ENCODE peak calls at places on chromosomes 16 and 17, in four cellular contexts. One of them, this sample, is unnamed. For H3K4me1, the result is how much of the 10 kb centered on the place peaks cover.

GRCh38 chr17:16100737-16101400 is 101.2 kb downstream of the TTC19 start:
- DNase-seq in H1: no peak
- DNase-seq in RWPE2: no peak
- DNase-seq in cardiac muscle cell: peak
- DNase-seq in this sample: no peak

GRCh38 chr16:31487720-31488629 is 5.1 kb downstream of the SLC5A2 start:
- DNase-seq in H1: peak
- DNase-seq in RWPE2: no peak
- DNase-seq in cardiac muscle cell: peak
- DNase-seq in this sample: no peak

GRCh38 chr17:14442798-14443553 is 142.1 kb downstream of the HS3ST3B1 start:
- DNase-seq in H1: no peak
- DNase-seq in RWPE2: no peak
- DNase-seq in cardiac muscle cell: no peak
- DNase-seq in this sample: no peak

GRCh38 chr17:77375917-77376651 is 235.3 kb downstream of the SEC14L1 start:
- DNase-seq in H1: no peak
- DNase-seq in RWPE2: no peak
- DNase-seq in cardiac muscle cell: peak
- DNase-seq in this sample: no peak

GRCh38 chr17:47315451-47316266 is 8.1 kb upstream of the EFCAB13 start:
- DNase-seq in H1: no peak
- DNase-seq in RWPE2: no peak
- DNase-seq in cardiac muscle cell: peak
- DNase-seq in this sample: peak

GRCh38 chr17:75688209-75688771 is 21.2 kb downstream of the SAP30BP start:
- DNase-seq in H1: no peak
- DNase-seq in RWPE2: no peak
- DNase-seq in cardiac muscle cell: peak
- DNase-seq in this sample: no peak

GRCh38 chr17:34703533-34703932 is 124.2 kb downstream of the TMEM132E start:
- DNase-seq in H1: peak
- DNase-seq in RWPE2: no peak
- DNase-seq in cardiac muscle cell: peak
- DNase-seq in this sample: no peak

GRCh38 chr16:3646348-3646920 is 8.1 kb upstream of the DNASE1 start:
- DNase-seq in H1: peak
- DNase-seq in RWPE2: no peak
- DNase-seq in cardiac muscle cell: no peak
- DNase-seq in this sample: no peak

GRCh38 chr17:57677301-57677700 is 67.8 kb downstream of the CCDC182 start:
- DNase-seq in H1: peak
- DNase-seq in RWPE2: no peak
- DNase-seq in cardiac muscle cell: no peak
- DNase-seq in this sample: no peak

GRCh38 chr16:89564476-89565255 is 4.2 kb downstream of the RPL13 start:
- DNase-seq in H1: peak
- DNase-seq in RWPE2: no peak
- DNase-seq in cardiac muscle cell: no peak
- DNase-seq in this sample: no peak
- H3K4me1 ChIP-seq in H1: under half
- H3K4me1 ChIP-seq in RWPE2: under half
- H3K4me1 ChIP-seq in cardiac muscle cell: under half
- H3K4me1 ChIP-seq in this sample: under half

GRCh38 chr17:81044428-81044763 is 9.4 kb downstream of the BAIAP2 start:
- DNase-seq in H1: no peak
- DNase-seq in RWPE2: no peak
- DNase-seq in cardiac muscle cell: no peak
- DNase-seq in this sample: no peak
- H3K4me1 ChIP-seq in H1: under half
- H3K4me1 ChIP-seq in RWPE2: half or more
- H3K4me1 ChIP-seq in cardiac muscle cell: under half
- H3K4me1 ChIP-seq in this sample: half or more

GRCh38 chr16:19292186-19292585 is 6.7 kb downstream of the CLEC19A start:
- DNase-seq in H1: no peak
- DNase-seq in RWPE2: no peak
- DNase-seq in cardiac muscle cell: no peak
- DNase-seq in this sample: no peak
- H3K4me1 ChIP-seq in H1: under half
- H3K4me1 ChIP-seq in RWPE2: under half
- H3K4me1 ChIP-seq in cardiac muscle cell: under half
- H3K4me1 ChIP-seq in this sample: under half

GRCh38 chr16:67244387-67245188 is 2.7 kb downstream of the FHOD1 start:
- DNase-seq in H1: no peak
- DNase-seq in RWPE2: peak
- DNase-seq in cardiac muscle cell: peak
- DNase-seq in this sample: no peak
- H3K4me1 ChIP-seq in H1: under half
- H3K4me1 ChIP-seq in RWPE2: half or more
- H3K4me1 ChIP-seq in cardiac muscle cell: under half
- H3K4me1 ChIP-seq in this sample: under half

GRCh38 chr16:88778541-88779065 is 6.4 kb downstream of the PIEZO1 start:
- DNase-seq in H1: no peak
- DNase-seq in RWPE2: no peak
- DNase-seq in cardiac muscle cell: no peak
- DNase-seq in this sample: no peak

GRCh38 chr16:88782454-88783390 is 2.3 kb downstream of the PIEZO1 start:
- DNase-seq in H1: no peak
- DNase-seq in RWPE2: peak
- DNase-seq in cardiac muscle cell: peak
- DNase-seq in this sample: no peak

GRCh38 chr16:88781140-88782077 is 3.6 kb downstream of the PIEZO1 start:
- DNase-seq in H1: no peak
- DNase-seq in RWPE2: no peak
- DNase-seq in cardiac muscle cell: no peak
- DNase-seq in this sample: no peak

GRCh38 chr16:88779406-88780099 is 5.5 kb downstream of the PIEZO1 start:
- DNase-seq in H1: no peak
- DNase-seq in RWPE2: no peak
- DNase-seq in cardiac muscle cell: peak
- DNase-seq in this sample: no peak

DNA sequence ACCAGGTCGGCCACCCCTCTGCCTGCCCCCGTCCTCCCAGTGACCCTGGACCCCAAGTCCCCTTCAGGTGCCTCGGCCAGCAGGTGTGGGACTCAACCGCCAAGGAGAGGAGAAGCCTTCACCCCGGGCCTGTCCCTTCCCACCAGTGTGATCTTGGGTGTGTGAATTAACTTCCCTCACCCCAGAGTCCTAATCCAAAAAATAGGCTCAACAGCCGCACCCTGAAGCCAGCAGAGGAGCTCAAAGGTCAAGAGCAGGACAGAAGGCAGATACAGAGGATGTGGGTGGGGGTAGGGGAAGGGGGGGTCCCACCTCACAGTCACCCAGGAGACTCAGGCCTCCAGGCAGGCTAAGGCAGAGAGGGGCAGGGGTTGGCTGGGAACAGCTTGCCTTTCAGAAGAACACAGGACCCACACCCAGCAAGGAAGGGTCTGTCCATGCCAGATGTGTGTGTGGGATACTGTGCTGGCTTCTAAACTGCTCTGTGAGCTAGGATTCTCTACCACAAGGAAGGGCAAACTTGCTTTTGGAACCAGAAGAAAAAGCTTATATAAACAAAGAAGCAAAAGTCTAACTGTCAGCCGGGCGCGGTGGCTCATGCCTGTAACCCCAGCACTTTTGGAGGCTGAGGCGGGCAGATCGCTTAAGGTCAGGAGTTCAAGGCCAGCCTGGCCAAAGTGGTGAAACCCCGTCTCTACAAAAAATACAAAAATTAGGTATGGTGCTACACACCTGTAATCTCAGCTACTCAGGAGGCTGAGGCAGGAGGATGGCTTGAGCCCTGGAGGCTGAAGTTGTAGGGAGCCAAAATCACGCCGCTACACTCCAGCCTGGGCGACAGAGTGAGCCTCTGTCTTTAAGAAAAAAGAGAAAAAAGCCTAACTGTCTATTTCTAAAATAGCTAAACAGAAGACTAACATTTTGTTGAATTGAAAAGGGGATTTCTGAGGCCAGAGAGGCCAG is 4.6 kb downstream of the PIEZO1 start:
- DNase-seq in H1: no peak
- DNase-seq in RWPE2: no peak
- DNase-seq in cardiac muscle cell: no peak
- DNase-seq in this sample: no peak
- H3K4me1 ChIP-seq in H1: under half
- H3K4me1 ChIP-seq in RWPE2: under half
- H3K4me1 ChIP-seq in cardiac muscle cell: under half
- H3K4me1 ChIP-seq in this sample: under half

DNA sequence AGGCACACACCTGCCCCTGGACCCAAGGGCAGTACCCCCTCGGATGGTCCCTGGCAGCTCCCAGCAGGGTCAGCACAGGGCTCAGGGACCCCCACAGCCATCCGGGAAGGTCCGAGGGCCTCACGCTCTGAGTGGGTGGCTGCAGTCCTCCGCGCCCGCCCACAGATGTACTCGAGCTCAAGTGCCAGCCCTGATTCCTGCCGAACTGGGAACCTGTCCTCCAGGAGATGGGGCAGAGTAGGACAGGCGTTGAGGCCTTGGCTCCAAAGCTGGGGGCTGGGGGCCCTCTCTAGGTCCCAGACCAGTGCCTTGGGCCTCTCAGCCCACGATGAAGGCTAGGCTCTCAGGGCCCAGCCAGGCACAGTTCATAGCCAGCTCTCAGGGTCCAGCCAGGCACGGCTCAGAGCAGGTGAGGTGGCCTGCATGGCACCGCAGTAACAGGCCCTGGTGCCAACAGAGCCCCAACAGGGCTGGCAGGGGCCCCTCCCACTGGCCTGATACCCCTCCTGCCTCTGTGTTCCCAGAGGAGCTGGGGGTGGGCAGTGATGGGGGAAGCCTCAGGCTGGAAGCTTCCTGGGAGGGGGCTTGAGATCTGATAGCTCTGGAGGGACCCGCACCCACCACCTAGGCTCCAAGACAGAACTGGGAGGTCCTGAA is 35.5 kb upstream of the PVALEF start:
- DNase-seq in H1: no peak
- DNase-seq in RWPE2: no peak
- DNase-seq in cardiac muscle cell: no peak
- DNase-seq in this sample: no peak
- H3K4me1 ChIP-seq in H1: under half
- H3K4me1 ChIP-seq in RWPE2: under half
- H3K4me1 ChIP-seq in cardiac muscle cell: under half
- H3K4me1 ChIP-seq in this sample: under half

DNA sequence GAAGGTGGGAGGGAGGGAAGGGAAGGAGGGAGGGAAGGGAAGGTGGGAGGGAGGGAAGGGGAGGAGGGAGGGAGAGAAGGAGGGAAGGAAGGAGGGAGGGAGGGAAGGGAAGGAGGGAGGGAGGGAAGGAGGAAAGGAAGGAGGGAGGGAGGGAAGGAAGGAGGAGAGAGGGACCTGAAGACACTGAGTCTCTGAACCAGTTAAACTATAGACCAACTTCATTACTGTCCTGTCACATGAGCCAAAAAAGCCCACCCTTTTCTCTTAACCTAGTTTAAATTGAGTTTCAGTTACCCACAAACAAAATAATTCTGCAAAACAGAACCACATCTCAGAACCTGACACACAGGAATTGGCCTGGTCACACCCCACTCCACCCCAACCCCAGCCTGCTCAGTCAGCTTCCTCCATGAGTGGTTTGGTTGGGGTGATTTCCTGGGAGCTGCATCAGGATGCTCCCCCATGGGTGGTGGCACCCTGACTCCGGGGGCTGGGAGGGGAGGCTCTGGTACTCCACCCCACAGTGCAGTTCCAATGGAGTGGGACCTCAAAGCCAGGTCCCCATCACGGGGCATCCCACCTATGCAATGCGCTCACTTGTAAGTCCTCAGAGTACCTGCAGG is 4.7 kb upstream of the PRR29 start:
- DNase-seq in H1: no peak
- DNase-seq in RWPE2: peak
- DNase-seq in cardiac muscle cell: no peak
- DNase-seq in this sample: no peak
- H3K4me1 ChIP-seq in H1: under half
- H3K4me1 ChIP-seq in RWPE2: under half
- H3K4me1 ChIP-seq in cardiac muscle cell: under half
- H3K4me1 ChIP-seq in this sample: under half

This sample was measured in Panc1.